ENCODE peak calls at places on chromosome 17, in five cellular contexts. W is prostate gland, P is heart right ventricle, H is left lung, I is IMR-90. B is an unnamed sample. For H3K4me1, the result is how much of the 10 kb centered on the place peaks cover.

GRCh38 chr17:18966831-18967624 is 15.1 kb downstream of the SLC5A10 start:
- DNase-seq in P (no peak), I (peak), H (no peak), W (no peak), B (no peak)

GRCh38 chr17:76495663-76496400 is 5.4 kb downstream of the RHBDF2 start:
- DNase-seq in P (no peak), H (no peak), I (no peak), W (no peak), B (no peak)

GRCh38 chr17:66025551-66025950 is 166.4 kb downstream of the CEP112 start:
- DNase-seq in H (no peak), I (peak), P (no peak), W (no peak), B (no peak)

GRCh38 chr17:76479515-76480048 is 12.2 kb downstream of the AANAT start:
- DNase-seq in I (no peak), P (no peak), H (no peak), W (no peak), B (no peak)

GRCh38 chr17:21263351-21263750 is 10.1 kb upstream of the NATD1 start:
- DNase-seq in H (no peak), P (no peak), W (no peak), I (peak), B (no peak)

GRCh38 chr17:63189082-63189481 is 223.0 kb downstream of the TANC2 start:
- DNase-seq in P (no peak), W (no peak), I (peak), H (no peak), B (no peak)

GRCh38 chr17:13477180-13477611 is 124.5 kb downstream of the HS3ST3A1 start:
- DNase-seq in P (no peak), W (no peak), H (no peak), I (peak), B (no peak)

GRCh38 chr17:30677550-30678254 is 146.8 kb downstream of the CRLF3 start:
- DNase-seq in I (no peak), H (no peak), P (no peak), W (no peak), B (no peak)

GRCh38 chr17:83086197-83086880 is 6.9 kb downstream of the METRNL start:
- DNase-seq in W (no peak), H (no peak), P (no peak), I (peak), B (no peak)

GRCh38 chr17:78144736-78145641 is 1.2 kb upstream of the C17orf99 start:
- DNase-seq in P (peak), W (no peak), H (peak), I (no peak), B (no peak)

GRCh38 chr17:76255801-76256429 is 9.2 kb upstream of the UBALD2 start:
- DNase-seq in I (no peak), H (no peak), W (no peak), P (no peak), B (peak)

GRCh38 chr17:83183150-83183820 is 103.9 kb downstream of the METRNL start:
- DNase-seq in W (no peak), I (no peak), P (no peak), H (peak), B (peak)

GRCh38 chr17:74875970-74876593 is 3.3 kb upstream of the FDXR start:
- DNase-seq in H (no peak), I (no peak), W (no peak), P (no peak), B (no peak)

GRCh38 chr17:74042744-74043486 is 160.6 kb upstream of the RPL38 start:
- DNase-seq in I (peak), W (peak), H (no peak), P (no peak), B (peak)

GRCh38 chr17:44203731-44204452 is 4.2 kb upstream of the ATXN7L3 start:
- DNase-seq in I (peak), W (no peak), P (no peak), H (no peak), B (no peak)

GRCh38 chr17:50585893-50586292 is 25.4 kb downstream of the CACNA1G start:
- DNase-seq in P (no peak), W (no peak), I (no peak), H (peak), B (no peak)

GRCh38 chr17:50584749-50585148 is 24.2 kb downstream of the CACNA1G start:
- DNase-seq in W (no peak), H (peak), P (no peak), I (no peak), B (no peak)

GRCh38 chr17:50586421-50587247 is 26.1 kb downstream of the CACNA1G start:
- DNase-seq in P (no peak), W (no peak), H (no peak), I (no peak), B (no peak)

GRCh38 chr17:50584116-50584515 is 23.6 kb downstream of the CACNA1G start:
- DNase-seq in H (peak), P (no peak), I (no peak), W (no peak), B (no peak)

GRCh38 chr17:50585346-50585745 is 24.8 kb downstream of the CACNA1G start:
- DNase-seq in H (no peak), W (no peak), P (no peak), I (no peak), B (no peak)
- TF ChIP-seq CTCF in H (no peak), W (no peak), P (no peak), I (no peak), B (no peak)

DNA sequence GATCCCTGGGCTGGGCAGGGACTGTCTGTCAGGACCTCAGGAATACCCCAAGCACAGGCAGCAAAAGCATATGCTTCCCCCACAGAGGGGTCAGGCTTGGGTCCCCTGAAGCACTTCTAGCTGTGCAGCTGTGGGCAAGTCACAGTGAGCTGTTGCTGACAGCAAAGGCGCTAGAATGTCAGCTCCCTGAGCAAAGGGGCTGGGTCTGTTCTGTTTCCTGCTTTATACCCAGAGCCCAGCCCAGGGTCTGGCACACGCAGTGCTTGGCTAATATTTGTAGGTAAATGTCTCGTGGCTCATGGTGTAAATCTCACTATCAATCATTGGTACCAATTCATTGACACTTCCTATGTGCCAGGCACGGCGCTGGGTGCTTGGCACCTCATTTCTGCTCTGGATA is 16.6 kb upstream of the MPRIP start:
- DNase-seq in W (no peak), H (peak), I (no peak), P (no peak), B (no peak)
- H3K4me1 ChIP-seq in W (under half), H (under half), I (under half), P (under half), B (under half)

DNA sequence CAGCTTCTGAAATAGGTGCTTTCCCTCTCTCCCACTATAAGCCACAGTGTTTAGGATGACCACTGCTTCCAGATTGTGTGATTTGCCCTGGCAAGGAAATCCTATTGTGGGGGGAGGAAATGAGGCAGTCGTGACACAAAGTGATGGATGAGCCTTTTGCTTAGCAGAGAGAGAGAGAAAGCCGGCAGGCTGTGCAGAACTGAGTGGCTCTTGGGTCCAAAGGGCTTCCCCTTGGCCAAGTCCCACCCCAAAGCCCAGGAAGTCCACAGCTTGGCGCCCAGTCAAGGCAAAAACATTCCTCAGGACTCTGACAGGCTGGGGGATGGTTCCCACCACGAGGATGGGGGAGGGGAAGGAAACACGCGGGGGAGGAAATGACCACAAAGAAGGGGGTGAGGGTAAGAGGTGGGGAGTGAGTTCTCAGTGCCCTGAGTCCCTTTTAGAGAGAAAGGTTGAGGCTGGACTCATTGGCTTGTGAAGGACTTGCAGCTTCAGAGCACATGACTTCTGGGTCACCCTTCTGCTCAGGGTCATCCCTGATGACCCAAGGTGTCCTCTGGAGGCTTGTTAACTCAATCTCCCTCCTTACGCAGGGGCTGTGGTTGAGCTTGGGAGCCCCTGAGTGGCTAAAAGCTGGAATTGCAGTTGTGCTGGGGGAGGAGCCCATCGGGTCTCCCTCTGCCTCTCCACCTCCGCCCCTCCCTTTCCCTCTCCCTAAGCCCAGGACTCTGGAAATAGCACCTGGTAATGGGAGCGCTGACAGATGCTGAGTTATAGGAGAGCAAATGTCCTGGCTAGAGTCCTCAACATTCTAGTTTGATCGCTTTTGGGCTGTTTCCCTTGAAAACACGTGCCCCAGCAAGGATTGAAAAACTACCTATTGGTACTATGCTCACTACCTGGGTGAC is 10.3 kb upstream of the MSL1 start:
- DNase-seq in P (peak), H (no peak), I (peak), W (peak), B (peak)
- H3K4me3 ChIP-seq in P (peak), H (no peak), I (no peak), W (no peak), B (no peak)

DNA sequence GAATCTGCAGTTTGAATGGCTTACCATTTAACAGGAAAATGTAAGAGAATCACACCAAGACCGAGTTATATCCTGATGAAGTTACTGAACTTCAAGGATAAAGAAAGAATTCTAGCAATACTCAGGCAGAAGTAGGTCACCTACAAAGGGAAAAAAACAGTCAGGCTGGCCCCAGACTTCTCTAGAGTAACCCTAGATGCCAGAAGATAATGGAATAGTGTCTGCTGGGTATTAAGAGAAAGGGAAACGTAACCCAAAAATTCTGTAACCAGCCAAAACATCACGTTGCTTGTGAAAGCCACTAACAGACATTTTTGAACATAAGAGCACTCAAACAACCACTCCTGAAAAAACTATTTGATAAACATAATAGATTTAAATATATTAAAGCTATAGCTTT is 31.3 kb downstream of the UBE2G1 start:
- DNase-seq in H (no peak), I (no peak), P (no peak), W (no peak), B (no peak)
- TF ChIP-seq CTCF in H (no peak), I (no peak), P (no peak), W (no peak), B (no peak)

DNA sequence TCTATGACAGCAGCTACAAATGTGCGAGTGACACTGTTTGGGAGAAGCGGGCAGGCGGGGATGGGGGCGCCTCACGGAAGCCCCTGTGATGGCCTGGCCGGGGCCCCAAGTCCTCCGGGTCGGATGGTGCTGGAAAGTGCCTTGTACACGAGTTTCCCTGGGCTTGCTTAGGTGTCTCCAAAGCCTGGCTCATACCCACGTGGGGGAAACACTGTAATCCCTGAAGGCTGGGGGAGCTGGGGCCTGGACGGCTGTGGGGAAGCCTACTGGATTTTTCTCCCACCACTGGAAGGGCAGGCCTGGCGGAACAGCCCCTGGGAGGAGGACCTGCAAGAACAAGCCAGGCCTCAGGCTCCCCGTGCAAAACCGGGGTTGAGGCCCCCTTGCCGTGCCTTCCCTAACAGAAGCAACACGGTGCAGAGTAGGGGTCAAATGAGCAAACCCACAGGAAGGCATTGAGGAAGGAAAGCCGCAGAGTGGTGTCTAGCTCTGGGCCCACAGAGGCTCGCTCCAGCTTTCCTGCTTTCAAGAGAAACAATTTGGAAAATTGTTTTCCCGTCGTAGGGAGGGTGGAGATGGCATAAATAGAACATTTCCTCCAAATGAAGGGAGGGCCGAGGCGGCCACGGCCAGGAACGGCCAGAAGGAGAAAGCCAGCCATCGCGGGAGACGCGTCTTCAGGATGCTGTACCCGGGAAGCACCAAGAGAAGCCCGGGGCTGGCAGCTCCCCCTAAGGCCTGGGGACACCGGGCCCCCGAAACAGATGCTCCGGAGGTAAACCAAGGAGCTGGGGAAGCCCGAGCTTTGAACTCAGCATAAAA is 92.3 kb downstream of the RBFOX3 start:
- DNase-seq in P (no peak), I (no peak), W (no peak), H (peak), B (no peak)
- H3K4me1 ChIP-seq in P (under half), I (under half), W (under half), H (under half), B (under half)

DNA sequence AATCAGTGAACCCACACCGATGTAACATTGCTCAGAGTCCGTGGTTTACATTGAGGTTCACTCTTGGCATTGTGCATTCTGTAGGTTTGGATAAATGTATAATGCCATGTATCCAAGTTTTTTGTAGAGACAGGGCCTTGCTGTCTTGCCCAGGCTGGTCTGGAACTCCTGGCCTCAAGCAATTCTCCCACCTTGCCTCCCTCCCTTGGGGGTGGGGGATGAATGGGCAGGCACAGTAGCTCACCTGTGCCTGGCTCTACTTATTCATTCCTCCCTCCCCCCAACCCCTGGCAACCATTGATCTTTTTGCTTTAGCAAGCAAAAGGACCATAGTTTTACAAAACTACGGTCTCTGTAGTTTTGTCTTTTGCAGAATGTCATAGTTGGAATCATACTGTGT is 181.4 kb downstream of the SPECC1 start:
- DNase-seq in P (no peak), H (no peak), I (no peak), W (no peak), B (no peak)
- H3K4me3 ChIP-seq in P (no peak), H (no peak), I (no peak), W (no peak), B (no peak)

DNA sequence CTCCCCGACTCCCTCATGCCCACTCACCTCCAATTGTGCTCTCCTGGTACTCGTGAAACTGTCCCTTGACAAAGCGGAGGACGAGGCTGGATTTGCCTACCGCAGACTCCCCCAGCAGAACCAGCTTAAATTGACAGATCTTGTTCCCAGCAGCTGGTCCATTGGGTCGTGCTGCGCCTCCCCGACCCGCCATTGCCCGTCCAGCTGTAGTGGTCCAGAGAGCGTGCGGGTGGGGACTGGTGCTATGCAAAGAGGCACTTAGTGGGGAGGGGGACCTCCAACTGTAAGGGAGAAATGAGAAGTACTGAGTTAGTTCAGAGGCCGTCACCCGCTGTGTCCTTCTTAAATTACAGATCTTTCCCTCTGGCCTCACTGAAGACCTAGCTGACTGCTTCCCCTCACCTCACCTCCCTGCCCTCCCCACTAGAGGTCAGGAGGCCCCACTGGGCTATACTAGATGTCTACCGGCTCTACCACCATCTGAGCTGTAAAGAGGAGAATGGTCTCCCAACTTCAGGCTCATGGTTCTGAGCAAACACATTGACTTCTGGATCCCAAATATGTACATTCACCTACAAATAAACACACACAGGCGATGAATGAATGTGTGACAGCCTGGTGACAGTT is 7.8 kb downstream of the HSPB9 start:
- DNase-seq in P (no peak), W (no peak), I (no peak), H (no peak), B (no peak)
- TF ChIP-seq CTCF in P (no peak), W (no peak), I (no peak), H (no peak), B (no peak)

GRCh38 chr17:50276588-50277356 is 2.5 kb downstream of the TMEM92 start:
- DNase-seq in H (no peak), I (no peak), P (no peak), W (no peak), B (no peak)
- H3K4me1 ChIP-seq in H (under half), I (under half), P (under half), W (under half), B (under half)

GRCh38 chr17:17790673-17791464 is 45.9 kb downstream of the SREBF1 start:
- DNase-seq in I (no peak), W (no peak), P (no peak), H (no peak), B (no peak)
- H3K4me3 ChIP-seq in I (no peak), W (no peak), P (no peak), H (no peak), B (no peak)